ENCODE peak calls at places on chromosomes 3 and 15, in five cellular contexts. One of them, this sample, is unnamed.

GRCh38 chr3:71548995-71549394 is 34.5 kb downstream of the FOXP1 start:
- DNase-seq in ovary: no peak
- DNase-seq in caudate nucleus: no peak
- DNase-seq in transverse colon: no peak
- DNase-seq in epithelial cell of prostate: no peak
- DNase-seq in this sample: no peak

GRCh38 chr3:153756816-153757215 is 364.4 kb upstream of the ARHGEF26 start:
- DNase-seq in transverse colon: no peak
- DNase-seq in ovary: no peak
- DNase-seq in caudate nucleus: no peak
- DNase-seq in epithelial cell of prostate: peak
- DNase-seq in this sample: no peak

GRCh38 chr3:83882701-83883100 is 1076.1 kb upstream of the CADM2 start:
- DNase-seq in transverse colon: no peak
- DNase-seq in ovary: no peak
- DNase-seq in caudate nucleus: no peak
- DNase-seq in epithelial cell of prostate: no peak
- DNase-seq in this sample: no peak

GRCh38 chr3:84980011-84980410 is 21.2 kb downstream of the CADM2 start:
- DNase-seq in ovary: no peak
- DNase-seq in transverse colon: no peak
- DNase-seq in caudate nucleus: no peak
- DNase-seq in epithelial cell of prostate: no peak
- DNase-seq in this sample: no peak

GRCh38 chr3:61936344-61936937 is 375.1 kb downstream of the PTPRG start:
- DNase-seq in caudate nucleus: no peak
- DNase-seq in epithelial cell of prostate: no peak
- DNase-seq in transverse colon: peak
- DNase-seq in ovary: no peak
- DNase-seq in this sample: no peak

GRCh38 chr3:173920386-173920785 is 522.8 kb downstream of the NLGN1 start:
- DNase-seq in ovary: no peak
- DNase-seq in transverse colon: no peak
- DNase-seq in caudate nucleus: no peak
- DNase-seq in epithelial cell of prostate: no peak
- DNase-seq in this sample: no peak

GRCh38 chr3:166071831-166072230 is 234.6 kb upstream of the BCHE start:
- DNase-seq in transverse colon: no peak
- DNase-seq in ovary: no peak
- DNase-seq in caudate nucleus: no peak
- DNase-seq in epithelial cell of prostate: no peak
- DNase-seq in this sample: no peak

GRCh38 chr3:146750196-146750595 is 145.1 kb upstream of the PLSCR5 start:
- DNase-seq in ovary: no peak
- DNase-seq in epithelial cell of prostate: no peak
- DNase-seq in caudate nucleus: no peak
- DNase-seq in transverse colon: no peak
- DNase-seq in this sample: no peak

GRCh38 chr15:25667829-25668228 is 195.3 kb downstream of the ATP10A start:
- DNase-seq in epithelial cell of prostate: no peak
- DNase-seq in ovary: no peak
- DNase-seq in caudate nucleus: no peak
- DNase-seq in transverse colon: no peak
- DNase-seq in this sample: no peak

GRCh38 chr15:33183334-33183733 is 11.2 kb downstream of the FMN1 start:
- DNase-seq in transverse colon: no peak
- DNase-seq in ovary: no peak
- DNase-seq in epithelial cell of prostate: no peak
- DNase-seq in caudate nucleus: no peak
- DNase-seq in this sample: no peak

GRCh38 chr3:9942164-9942563 is 8.5 kb downstream of the CRELD1 start:
- DNase-seq in epithelial cell of prostate: no peak
- DNase-seq in ovary: no peak
- DNase-seq in caudate nucleus: no peak
- DNase-seq in transverse colon: no peak
- DNase-seq in this sample: no peak

GRCh38 chr3:66723231-66723630 is 222.4 kb upstream of the LRIG1 start:
- DNase-seq in ovary: no peak
- DNase-seq in epithelial cell of prostate: no peak
- DNase-seq in transverse colon: no peak
- DNase-seq in caudate nucleus: no peak
- DNase-seq in this sample: no peak

GRCh38 chr3:178100881-178101280 is 435.4 kb upstream of the KCNMB2 start:
- DNase-seq in epithelial cell of prostate: no peak
- DNase-seq in caudate nucleus: no peak
- DNase-seq in ovary: no peak
- DNase-seq in transverse colon: no peak
- DNase-seq in this sample: no peak

GRCh38 chr3:55571913-55572312 is 84.8 kb upstream of the WNT5A start:
- DNase-seq in caudate nucleus: no peak
- DNase-seq in ovary: no peak
- DNase-seq in epithelial cell of prostate: no peak
- DNase-seq in transverse colon: peak
- DNase-seq in this sample: peak

GRCh38 chr3:43296565-43296964 is 10.2 kb downstream of the SNRK start:
- DNase-seq in transverse colon: peak
- DNase-seq in caudate nucleus: no peak
- DNase-seq in epithelial cell of prostate: no peak
- DNase-seq in ovary: no peak
- DNase-seq in this sample: no peak

GRCh38 chr3:168933614-168934013 is 729.9 kb downstream of the MECOM start:
- DNase-seq in ovary: no peak
- DNase-seq in transverse colon: no peak
- DNase-seq in epithelial cell of prostate: no peak
- DNase-seq in caudate nucleus: no peak
- DNase-seq in this sample: no peak

GRCh38 chr3:168091299-168091852 is 4.3 kb downstream of the GOLIM4 start:
- DNase-seq in transverse colon: no peak
- DNase-seq in caudate nucleus: no peak
- DNase-seq in epithelial cell of prostate: no peak
- DNase-seq in ovary: no peak
- DNase-seq in this sample: no peak

GRCh38 chr15:78951841-78952238 is 7.0 kb upstream of the CTSH start:
- DNase-seq in transverse colon: no peak
- DNase-seq in ovary: no peak
- DNase-seq in epithelial cell of prostate: peak
- DNase-seq in caudate nucleus: no peak
- DNase-seq in this sample: no peak

GRCh38 chr3:140509534-140509933 is 168.3 kb upstream of the TRIM42 start:
- DNase-seq in transverse colon: no peak
- DNase-seq in caudate nucleus: no peak
- DNase-seq in ovary: no peak
- DNase-seq in epithelial cell of prostate: no peak
- DNase-seq in this sample: no peak

GRCh38 chr3:165529451-165529850 is 307.8 kb downstream of the BCHE start:
- DNase-seq in caudate nucleus: no peak
- DNase-seq in ovary: no peak
- DNase-seq in transverse colon: no peak
- DNase-seq in epithelial cell of prostate: no peak
- DNase-seq in this sample: no peak

GRCh38 chr15:57375827-57376694 is at the start of gene CGNL1:
- DNase-seq in epithelial cell of prostate: no peak
- DNase-seq in caudate nucleus: no peak
- DNase-seq in transverse colon: peak
- DNase-seq in ovary: peak
- DNase-seq in this sample: no peak

GRCh38 chr3:9713142-9713541 is 9.5 kb downstream of the CPNE9 start:
- DNase-seq in ovary: no peak
- DNase-seq in caudate nucleus: no peak
- DNase-seq in epithelial cell of prostate: no peak
- DNase-seq in transverse colon: no peak
- DNase-seq in this sample: no peak

GRCh38 chr3:189508784-189509489 is 122.3 kb upstream of the TP63 start:
- DNase-seq in caudate nucleus: no peak
- DNase-seq in ovary: no peak
- DNase-seq in epithelial cell of prostate: no peak
- DNase-seq in transverse colon: no peak
- DNase-seq in this sample: no peak
- H3K27ac ChIP-seq in caudate nucleus: no peak
- H3K27ac ChIP-seq in ovary: no peak
- H3K27ac ChIP-seq in epithelial cell of prostate: no peak
- H3K27ac ChIP-seq in transverse colon: no peak
- H3K27ac ChIP-seq in this sample: no peak

DNA sequence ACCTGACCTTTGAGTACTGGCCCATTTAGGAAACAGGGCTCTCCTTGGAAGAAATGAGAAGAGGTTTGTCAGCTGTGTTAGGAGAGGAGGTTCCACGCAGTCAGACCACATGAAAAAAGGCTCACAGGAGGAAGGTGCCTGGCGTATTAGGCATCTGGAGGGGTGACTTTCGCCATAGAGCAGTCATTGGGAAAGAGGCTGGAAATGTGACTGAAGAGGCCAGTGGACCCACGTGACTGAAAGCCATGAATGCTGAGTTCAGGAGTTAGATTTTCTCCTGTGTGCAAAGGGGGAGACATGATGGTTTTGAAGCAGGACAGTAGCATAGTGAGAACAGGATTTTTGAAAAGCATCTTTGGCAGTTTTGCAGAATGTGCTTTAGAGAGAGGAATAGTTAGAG is 29.7 kb upstream of the RNF7 start:
- DNase-seq in epithelial cell of prostate: no peak
- DNase-seq in ovary: no peak
- DNase-seq in transverse colon: no peak
- DNase-seq in caudate nucleus: no peak
- DNase-seq in this sample: no peak
- H3K27ac ChIP-seq in epithelial cell of prostate: no peak
- H3K27ac ChIP-seq in ovary: no peak
- H3K27ac ChIP-seq in transverse colon: no peak
- H3K27ac ChIP-seq in caudate nucleus: no peak
- H3K27ac ChIP-seq in this sample: no peak

DNA sequence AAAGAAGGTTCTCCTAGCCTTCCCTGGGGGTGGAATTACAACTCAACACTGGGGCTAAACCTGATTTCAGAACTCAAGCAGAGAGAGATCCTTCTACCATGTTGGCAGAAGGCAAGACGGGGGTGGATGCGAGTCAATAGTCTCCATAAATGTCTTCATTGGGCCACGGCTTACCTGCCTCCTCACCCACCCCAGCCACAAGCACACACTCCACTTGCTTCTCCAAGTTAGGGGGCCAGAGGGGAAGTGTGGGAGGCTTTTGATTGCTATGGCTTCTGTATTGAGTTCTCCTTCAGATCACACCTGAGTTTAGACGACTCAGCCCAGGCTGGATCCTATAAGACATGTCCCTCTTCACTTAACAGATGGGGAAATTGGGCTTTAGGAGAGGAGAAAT is 178.9 kb downstream of the UACA start:
- DNase-seq in epithelial cell of prostate: no peak
- DNase-seq in transverse colon: no peak
- DNase-seq in caudate nucleus: no peak
- DNase-seq in ovary: no peak
- DNase-seq in this sample: no peak
- H3K27ac ChIP-seq in epithelial cell of prostate: no peak
- H3K27ac ChIP-seq in transverse colon: no peak
- H3K27ac ChIP-seq in caudate nucleus: no peak
- H3K27ac ChIP-seq in ovary: no peak
- H3K27ac ChIP-seq in this sample: no peak

GRCh38 chr3:183508818-183509217 is 46.7 kb downstream of the KLHL6 start:
- DNase-seq in transverse colon: no peak
- DNase-seq in epithelial cell of prostate: no peak
- DNase-seq in caudate nucleus: no peak
- DNase-seq in ovary: no peak
- DNase-seq in this sample: no peak
- H3K27ac ChIP-seq in transverse colon: no peak
- H3K27ac ChIP-seq in epithelial cell of prostate: no peak
- H3K27ac ChIP-seq in caudate nucleus: no peak
- H3K27ac ChIP-seq in ovary: no peak
- H3K27ac ChIP-seq in this sample: no peak

GRCh38 chr15:90463381-90463780 is 66.3 kb upstream of the CRTC3 start:
- DNase-seq in transverse colon: no peak
- DNase-seq in epithelial cell of prostate: no peak
- DNase-seq in caudate nucleus: no peak
- DNase-seq in ovary: no peak
- DNase-seq in this sample: no peak
- H3K27ac ChIP-seq in transverse colon: peak
- H3K27ac ChIP-seq in epithelial cell of prostate: no peak
- H3K27ac ChIP-seq in caudate nucleus: peak
- H3K27ac ChIP-seq in ovary: no peak
- H3K27ac ChIP-seq in this sample: peak

DNA sequence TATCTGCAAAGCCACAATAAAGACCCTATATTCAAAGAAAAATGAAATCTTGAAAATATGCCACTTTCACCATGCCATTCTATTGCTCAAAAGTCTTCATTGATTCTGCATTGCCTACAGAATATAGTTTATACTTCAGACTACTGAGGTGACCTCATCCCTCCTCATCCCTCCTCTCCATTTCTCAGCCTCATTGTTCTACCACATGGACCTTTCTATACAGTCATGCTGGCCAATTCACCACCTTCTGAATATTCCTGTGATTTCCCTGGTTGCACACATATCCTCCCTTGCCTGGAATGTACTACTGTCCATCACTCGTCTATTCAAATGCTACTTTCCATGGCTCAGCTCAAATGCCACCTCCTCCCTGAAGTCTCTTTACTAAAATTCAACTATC is 3.5 kb upstream of the COL8A1 start:
- DNase-seq in ovary: no peak
- DNase-seq in caudate nucleus: no peak
- DNase-seq in transverse colon: no peak
- DNase-seq in epithelial cell of prostate: no peak
- DNase-seq in this sample: no peak
- H3K27ac ChIP-seq in ovary: no peak
- H3K27ac ChIP-seq in caudate nucleus: no peak
- H3K27ac ChIP-seq in transverse colon: no peak
- H3K27ac ChIP-seq in epithelial cell of prostate: no peak
- H3K27ac ChIP-seq in this sample: no peak

DNA sequence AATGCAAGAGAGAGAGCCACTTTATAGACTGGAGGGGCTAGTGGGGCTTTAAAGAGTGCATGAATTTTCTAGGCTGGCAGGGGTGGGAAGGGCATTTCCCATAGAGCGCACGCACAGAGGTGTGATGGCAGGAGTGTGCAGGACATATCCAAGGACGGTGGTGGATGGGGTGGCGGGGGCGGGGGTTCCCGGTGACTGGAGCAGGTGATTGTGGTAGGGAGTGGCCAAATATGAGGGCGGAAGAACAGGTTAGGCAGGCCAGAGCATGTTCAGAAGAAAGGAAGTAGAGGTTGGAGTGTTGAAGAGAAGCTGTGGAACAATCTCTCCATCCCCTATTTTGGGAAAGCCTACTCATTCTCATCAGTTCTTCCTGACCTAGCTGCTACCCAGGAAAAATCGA is 18.1 kb downstream of the FAM81A start:
- DNase-seq in caudate nucleus: no peak
- DNase-seq in ovary: no peak
- DNase-seq in transverse colon: peak
- DNase-seq in epithelial cell of prostate: peak
- DNase-seq in this sample: no peak
- H3K27ac ChIP-seq in caudate nucleus: no peak
- H3K27ac ChIP-seq in ovary: no peak
- H3K27ac ChIP-seq in transverse colon: peak
- H3K27ac ChIP-seq in epithelial cell of prostate: peak
- H3K27ac ChIP-seq in this sample: no peak

DNA sequence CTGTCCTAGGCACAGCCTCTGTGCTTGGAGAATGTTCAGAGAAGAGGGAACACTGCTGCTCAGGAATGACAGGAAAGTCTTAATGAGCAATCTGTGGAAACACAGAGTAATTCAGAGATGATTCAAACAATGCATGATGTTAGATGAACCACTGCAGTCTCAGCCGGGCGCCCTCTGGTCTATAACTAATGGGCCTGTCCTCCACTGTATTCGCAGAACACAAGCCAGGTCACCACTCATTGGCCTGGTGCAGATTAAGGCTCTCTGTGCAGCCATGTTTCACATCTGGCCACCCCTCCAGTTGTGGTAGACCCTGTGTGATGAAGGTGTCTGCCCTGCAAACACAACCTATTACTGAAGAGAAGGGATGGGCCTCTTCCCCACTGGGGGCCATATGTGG is 281.7 kb upstream of the ROPN1 start:
- DNase-seq in epithelial cell of prostate: no peak
- DNase-seq in ovary: no peak
- DNase-seq in transverse colon: no peak
- DNase-seq in caudate nucleus: no peak
- DNase-seq in this sample: no peak
- H3K27ac ChIP-seq in epithelial cell of prostate: no peak
- H3K27ac ChIP-seq in ovary: no peak
- H3K27ac ChIP-seq in transverse colon: no peak
- H3K27ac ChIP-seq in caudate nucleus: no peak
- H3K27ac ChIP-seq in this sample: no peak